ENCODE peak calls at places on chromosome 17, in six cellular contexts. V is ovary, H is HFFc6, M is astrocyte of the spinal cord, Q is endothelial cell, C is GM13976. Z is an unnamed sample.

GRCh38 chr17:39270923-39271322 is 45.2 kb upstream of the STAC2 start:
- DNase-seq in V (no peak), H (peak), M (peak), Q (no peak), C (peak), Z (no peak)

GRCh38 chr17:63476494-63476856 is 386 bp upstream of the ACE start:
- DNase-seq in V (no peak), H (no peak), M (no peak), Q (peak), C (no peak), Z (peak)

GRCh38 chr17:67974186-67974585 is 22.1 kb downstream of the C17orf58 start:
- DNase-seq in V (no peak), H (no peak), M (no peak), Q (no peak), C (no peak), Z (no peak)

GRCh38 chr17:50188521-50189395 is 12.7 kb downstream of the COL1A1 start:
- DNase-seq in V (no peak), H (no peak), M (peak), Q (no peak), C (no peak), Z (no peak)

GRCh38 chr17:21119247-21119944 is 7.4 kb upstream of the DHRS7B start:
- DNase-seq in V (peak), H (peak), M (peak), Q (peak), C (peak), Z (peak)

GRCh38 chr17:6218333-6218732 is 148.2 kb downstream of the WSCD1 start:
- DNase-seq in V (no peak), H (no peak), M (no peak), Q (no peak), C (no peak), Z (no peak)

GRCh38 chr17:82076785-82077591 is 11.4 kb upstream of the DUS1L start:
- DNase-seq in V (no peak), H (no peak), M (no peak), Q (no peak), C (no peak), Z (no peak)

GRCh38 chr17:16449121-16449570 is 33.8 kb downstream of the TRPV2 start:
- DNase-seq in V (no peak), H (peak), M (peak), Q (no peak), C (no peak), Z (no peak)

GRCh38 chr17:69154267-69154666 is 12.6 kb upstream of the ABCA6 start:
- DNase-seq in V (no peak), H (no peak), M (no peak), Q (no peak), C (no peak), Z (no peak)

GRCh38 chr17:29240477-29240876 is 6.2 kb upstream of the CRYBA1 start:
- DNase-seq in V (no peak), H (peak), M (no peak), Q (no peak), C (no peak), Z (no peak)

GRCh38 chr17:27622160-27622559 is 8.8 kb upstream of the LGALS9 start:
- DNase-seq in V (no peak), H (no peak), M (no peak), Q (no peak), C (no peak), Z (no peak)

GRCh38 chr17:50559674-50560184 is 786 bp upstream of the CACNA1G start:
- DNase-seq in V (peak), H (no peak), M (no peak), Q (peak), C (peak), Z (peak)

GRCh38 chr17:2972749-2973148 is 90.7 kb downstream of the OR1D5 start:
- DNase-seq in V (no peak), H (no peak), M (no peak), Q (no peak), C (no peak), Z (no peak)

GRCh38 chr17:5467416-5467815 is 1.4 kb downstream of the DHX33 start:
- DNase-seq in V (no peak), H (no peak), M (no peak), Q (no peak), C (no peak), Z (no peak)

GRCh38 chr17:40678902-40679522 is 14.0 kb upstream of the KRT222 start:
- DNase-seq in V (no peak), H (no peak), M (no peak), Q (no peak), C (no peak), Z (no peak)

GRCh38 chr17:77128895-77129567 is 11.7 kb upstream of the SEC14L1 start:
- DNase-seq in V (no peak), H (no peak), M (peak), Q (no peak), C (no peak), Z (no peak)

GRCh38 chr17:77654861-77655260 is 303.6 kb upstream of the TNRC6C start:
- DNase-seq in V (no peak), H (no peak), M (no peak), Q (no peak), C (no peak), Z (no peak)

GRCh38 chr17:2964028-2964356 is 99.4 kb downstream of the OR1D5 start:
- DNase-seq in V (no peak), H (no peak), M (no peak), Q (no peak), C (no peak), Z (no peak)

GRCh38 chr17:57995076-57995956 is 7.3 kb upstream of the VEZF1 start:
- DNase-seq in V (peak), H (peak), M (peak), Q (peak), C (peak), Z (peak)

GRCh38 chr17:43200127-43200526 is 11.5 kb upstream of the TMEM106A start:
- DNase-seq in V (no peak), H (no peak), M (no peak), Q (no peak), C (no peak), Z (no peak)

GRCh38 chr17:30337393-30337999 is 3.6 kb upstream of the TMIGD1 start:
- DNase-seq in V (no peak), H (no peak), M (no peak), Q (no peak), C (no peak), Z (no peak)

GRCh38 chr17:7403043-7403901 is 625 bp downstream of the TMEM256 start:
- DNase-seq in V (peak), H (no peak), M (no peak), Q (peak), C (no peak), Z (no peak)

DNA sequence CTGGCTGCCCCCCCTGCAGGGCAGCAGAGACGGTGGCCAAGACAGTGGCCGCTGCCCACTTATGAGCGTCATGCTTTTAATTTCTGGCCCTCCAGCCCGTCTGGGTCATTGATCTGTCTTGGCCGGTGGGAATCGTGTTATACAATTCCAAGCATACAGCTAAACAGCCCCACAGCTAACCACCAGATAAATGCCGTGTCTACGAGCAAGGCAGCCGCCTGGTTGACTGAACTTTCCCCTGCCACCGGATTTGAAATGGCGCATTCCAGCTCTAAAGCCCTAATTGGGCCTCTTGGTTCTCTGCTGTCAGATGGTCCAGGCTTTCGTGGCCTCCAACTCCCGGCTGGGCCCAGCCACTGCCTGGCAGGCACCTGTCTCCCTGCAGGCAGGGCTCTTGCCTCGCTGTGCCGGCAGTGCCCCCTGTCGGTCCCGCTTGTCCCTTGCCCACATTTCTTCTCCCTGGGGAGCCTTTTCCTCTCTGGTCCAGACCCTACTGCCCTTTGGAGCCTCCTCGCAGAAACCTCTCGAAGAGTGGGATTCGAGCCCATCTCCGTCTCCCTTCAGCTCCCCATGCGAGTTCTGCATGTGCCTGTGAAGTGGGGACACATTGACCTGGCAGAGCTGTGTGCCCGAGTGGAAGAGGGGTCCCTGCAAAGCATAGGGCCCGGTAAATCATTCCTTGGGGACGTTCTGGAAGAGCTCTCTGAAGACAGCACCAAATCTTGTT is 1.8 kb upstream of the RBFOX3 start:
- DNase-seq in V (no peak), H (no peak), M (no peak), Q (peak), C (peak), Z (peak)
- TF ChIP-seq CTCF in V (no peak), H (peak), M (peak), Q (peak), C (peak), Z (peak)

GRCh38 chr17:66287911-66288310 is 14.5 kb upstream of the PRKCA start:
- DNase-seq in V (no peak), H (no peak), M (no peak), Q (no peak), C (no peak), Z (no peak)

GRCh38 chr17:66292351-66292750 is 10.1 kb upstream of the PRKCA start:
- DNase-seq in V (no peak), H (no peak), M (no peak), Q (no peak), C (no peak), Z (no peak)

GRCh38 chr17:66285149-66285548 is 17.3 kb upstream of the PRKCA start:
- DNase-seq in V (no peak), H (no peak), M (no peak), Q (no peak), C (no peak), Z (no peak)

DNA sequence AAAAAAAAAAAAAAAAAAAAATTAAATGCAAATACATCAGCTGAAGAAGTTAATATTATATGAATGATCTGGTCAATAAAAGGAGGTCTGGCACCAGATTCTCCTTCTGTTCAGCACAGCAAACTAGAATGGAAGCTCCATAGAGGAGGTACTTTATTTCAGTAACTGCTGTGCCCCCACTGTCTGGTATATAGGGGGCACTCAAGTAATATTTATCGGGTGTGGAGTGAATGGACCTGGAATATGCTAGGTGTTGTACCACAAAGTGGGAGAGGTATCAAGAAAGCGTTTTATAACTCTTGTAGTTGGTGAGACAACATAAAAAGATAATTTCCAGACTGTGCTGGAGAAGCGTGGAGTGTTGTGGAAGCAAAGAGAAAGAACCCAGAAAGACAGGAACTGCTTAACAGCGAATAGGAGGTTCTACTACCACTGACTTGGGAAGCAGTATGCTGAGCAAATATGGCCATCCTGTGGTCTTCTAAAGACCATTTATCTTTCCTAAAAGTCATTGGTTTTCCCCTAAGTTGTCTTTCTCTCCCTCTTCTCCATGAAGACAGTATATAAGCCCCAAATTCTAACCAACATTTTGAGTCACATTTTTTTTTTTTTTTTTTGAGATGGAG is 12.2 kb upstream of the PRKCA start:
- DNase-seq in V (no peak), H (no peak), M (no peak), Q (no peak), C (no peak), Z (no peak)
- TF ChIP-seq CTCF in V (no peak), H (peak), M (peak), Q (no peak), C (no peak), Z (no peak)

GRCh38 chr17:45896803-45897693 is 2.7 kb downstream of the MAPT start:
- DNase-seq in V (no peak), H (no peak), M (peak), Q (no peak), C (no peak), Z (no peak)
- TF ChIP-seq CTCF in V (no peak), H (no peak), M (no peak), Q (no peak), C (no peak), Z (no peak)

DNA sequence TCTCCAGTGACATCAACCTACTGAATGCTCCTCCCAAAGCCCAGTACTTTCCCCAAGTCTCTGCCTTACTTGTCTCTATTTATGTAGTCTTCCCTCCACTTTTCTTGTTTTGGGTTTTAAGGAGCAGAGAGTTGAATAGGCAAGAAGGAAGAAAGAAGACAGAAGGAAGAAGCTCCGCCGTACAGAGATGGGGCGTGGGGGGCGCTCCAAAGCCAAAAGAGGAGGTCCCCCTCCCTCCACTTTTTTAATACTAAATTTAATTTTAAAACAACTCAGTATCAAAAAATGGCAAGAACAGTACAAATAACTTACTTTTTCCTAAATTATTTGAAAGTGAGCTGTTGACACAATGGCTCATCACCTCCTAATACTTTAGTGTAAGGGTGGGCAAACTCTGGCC is 4.6 kb downstream of the EFTUD2 start:
- DNase-seq in V (no peak), H (no peak), M (no peak), Q (no peak), C (no peak), Z (no peak)
- TF ChIP-seq CTCF in V (no peak), H (no peak), M (no peak), Q (no peak), C (no peak), Z (no peak)

GRCh38 chr17:80035687-80035936 is at the start of gene TBC1D16:
- DNase-seq in V (no peak), H (no peak), M (no peak), Q (no peak), C (no peak), Z (peak)

GRCh38 chr17:80035937-80036714 is at the start of gene CCDC40:
- DNase-seq in V (peak), H (peak), M (peak), Q (peak), C (peak), Z (peak)

GRCh38 chr17:80034977-80035686 is 540 bp downstream of the TBC1D16 start:
- DNase-seq in V (peak), H (peak), M (peak), Q (peak), C (peak), Z (peak)

GRCh38 chr17:80034654-80034976 is 1.1 kb downstream of the TBC1D16 start:
- DNase-seq in V (no peak), H (no peak), M (no peak), Q (no peak), C (no peak), Z (no peak)

DNA sequence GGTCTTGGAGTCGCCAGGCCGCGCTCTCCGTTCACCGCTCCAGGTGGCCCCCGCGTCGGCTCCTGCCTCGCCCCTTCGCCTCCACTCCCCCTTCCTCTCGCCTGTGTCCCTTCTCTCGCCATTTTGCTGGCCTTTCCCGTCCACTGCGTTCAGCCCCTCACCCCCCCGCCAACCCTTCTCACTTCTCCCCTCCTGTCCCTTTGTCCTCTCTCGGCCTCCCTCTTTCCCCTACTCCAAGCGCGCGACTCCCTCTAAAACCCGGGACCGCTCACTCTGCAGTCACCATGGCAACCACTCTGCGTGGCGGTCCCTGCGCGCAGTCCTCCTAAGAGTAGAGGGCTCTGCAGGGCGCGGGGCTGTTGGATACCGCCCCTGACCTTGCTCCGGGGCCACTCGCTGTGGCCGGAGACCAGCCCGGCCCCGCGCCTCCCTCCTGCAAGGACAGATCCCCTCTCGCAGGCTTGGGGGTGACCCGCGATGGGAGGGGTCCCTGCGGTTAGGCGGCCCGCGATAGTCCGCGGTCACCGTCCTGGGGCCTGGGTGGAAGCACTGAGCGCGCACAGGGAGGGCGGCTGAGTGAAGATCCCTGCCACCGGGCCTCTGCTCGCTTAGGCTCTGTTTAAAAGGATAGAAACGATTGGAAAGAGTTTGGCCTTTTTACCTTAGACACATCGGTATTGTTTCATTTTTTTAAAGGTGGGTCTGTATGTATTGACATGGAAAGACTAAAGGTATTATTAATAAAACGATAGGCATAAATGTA is 454 bp downstream of the CCDC40 start:
- DNase-seq in V (no peak), H (peak), M (peak), Q (peak), C (no peak), Z (no peak)
- TF ChIP-seq CTCF in V (no peak), H (no peak), M (no peak), Q (no peak), C (no peak), Z (no peak)

GRCh38 chr17:60165223-60165622 is 15.4 kb downstream of the CA4 start:
- DNase-seq in V (no peak), H (no peak), M (no peak), Q (no peak), C (peak), Z (no peak)
- TF ChIP-seq CTCF in V (no peak), H (no peak), M (no peak), Q (no peak), C (no peak), Z (no peak)

GRCh38 chr17:19376799-19377198 is 1.5 kb upstream of the MAPK7 start:
- DNase-seq in V (peak), H (no peak), M (no peak), Q (no peak), C (no peak), Z (no peak)

GRCh38 chr17:19378416-19379293 is at the start of gene MAPK7:
- DNase-seq in V (no peak), H (no peak), M (no peak), Q (no peak), C (no peak), Z (no peak)

GRCh38 chr17:19380551-19381284 is 2.4 kb downstream of the MAPK7 start:
- DNase-seq in V (peak), H (no peak), M (no peak), Q (no peak), C (no peak), Z (no peak)

GRCh38 chr17:19379306-19380075 is 1.2 kb downstream of the MAPK7 start:
- DNase-seq in V (peak), H (no peak), M (no peak), Q (no peak), C (no peak), Z (no peak)

DNA sequence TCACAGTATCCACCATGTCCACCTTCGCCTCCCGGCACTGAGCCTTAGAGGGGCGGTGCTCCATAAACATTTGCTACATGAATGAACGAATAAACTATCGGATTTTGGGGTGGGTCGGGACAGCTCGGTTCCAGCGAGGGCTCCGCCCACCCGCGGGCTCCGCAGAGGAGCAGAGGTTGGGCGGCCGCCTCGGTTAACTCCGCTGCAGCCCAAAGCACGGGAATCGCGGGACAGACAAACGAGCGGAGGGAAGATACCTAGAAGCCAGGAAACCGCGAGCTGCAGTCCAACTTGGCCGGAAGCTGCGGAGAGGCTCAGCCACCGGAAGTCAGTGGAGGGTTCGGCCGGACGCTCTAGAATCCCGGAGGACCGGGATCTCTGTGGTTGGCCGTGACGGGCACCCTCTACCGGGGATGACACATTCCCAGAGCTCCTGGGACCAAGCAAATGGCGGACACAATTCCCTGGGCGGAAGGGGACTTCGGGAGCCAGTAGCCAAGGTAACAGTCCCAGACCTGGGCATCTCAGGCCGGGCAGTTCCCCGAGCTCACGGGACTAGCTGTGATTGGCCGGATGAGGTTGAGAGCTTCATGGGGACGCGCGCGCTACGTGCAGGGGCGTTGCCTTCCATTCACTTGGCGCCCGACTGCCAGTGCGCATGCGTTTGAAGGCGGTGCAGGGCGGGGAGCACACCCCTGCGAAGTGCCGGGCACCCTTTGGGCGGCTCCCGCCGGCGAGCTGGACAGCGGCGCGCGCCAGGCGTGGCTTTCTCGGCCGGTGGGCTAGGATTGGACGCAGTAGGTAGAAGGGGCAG is 489 bp upstream of the MAPK7 start:
- DNase-seq in V (peak), H (peak), M (peak), Q (peak), C (peak), Z (peak)
- TF ChIP-seq CTCF in V (no peak), H (peak), M (peak), Q (no peak), C (no peak), Z (no peak)

Z was measured in GM20000.